ENCODE peak calls at places on chromosomes 6 and 20, in four cellular contexts. One of them, this sample, is unnamed.
A peak's percentile ranks its signal among the peaks of the same experiment; 100 is the strongest.

GRCh38 chr20:41308726-41309413 is 8.7 kb downstream of the ZHX3 start:
- DNase-seq in AG04450: no peak
- DNase-seq in MM.1S: no peak
- DNase-seq in BE2C: no peak
- DNase-seq in this sample: no peak

GRCh38 chr20:10179574-10180298 is 38.9 kb upstream of the SNAP25 start:
- DNase-seq in MM.1S: no peak
- DNase-seq in AG04450: no peak
- DNase-seq in BE2C: peak; percentile 27
- DNase-seq in this sample: no peak

GRCh38 chr6:74087898-74088297 is 391.9 kb downstream of the CD109 start:
- DNase-seq in MM.1S: no peak
- DNase-seq in BE2C: no peak
- DNase-seq in AG04450: peak; percentile 41
- DNase-seq in this sample: no peak

GRCh38 chr6:146997062-146997461 is 207.2 kb upstream of the STXBP5 start:
- DNase-seq in MM.1S: no peak
- DNase-seq in AG04450: peak; percentile 51
- DNase-seq in BE2C: no peak
- DNase-seq in this sample: no peak

GRCh38 chr6:112203577-112204349 is 50.6 kb downstream of the LAMA4 start:
- DNase-seq in MM.1S: peak; percentile 44
- DNase-seq in AG04450: no peak
- DNase-seq in BE2C: no peak
- DNase-seq in this sample: no peak

GRCh38 chr6:20497200-20497820 is 36.9 kb upstream of the CDKAL1 start:
- DNase-seq in BE2C: no peak
- DNase-seq in MM.1S: no peak
- DNase-seq in AG04450: peak; percentile 62
- DNase-seq in this sample: no peak

GRCh38 chr6:38773338-38773737 is 58.2 kb downstream of the DNAH8 start:
- DNase-seq in MM.1S: peak; percentile 24
- DNase-seq in AG04450: no peak
- DNase-seq in BE2C: peak; percentile 41
- DNase-seq in this sample: no peak

GRCh38 chr6:46612645-46613044 is 40.0 kb downstream of the CYP39A1 start:
- DNase-seq in MM.1S: no peak
- DNase-seq in AG04450: no peak
- DNase-seq in BE2C: no peak
- DNase-seq in this sample: no peak

GRCh38 chr6:36735110-36735971 is 37.7 kb downstream of the RAB44 start:
- DNase-seq in AG04450: peak; percentile 63
- DNase-seq in MM.1S: no peak
- DNase-seq in BE2C: no peak
- DNase-seq in this sample: peak; percentile 75

GRCh38 chr20:13348301-13349239 is 127.5 kb downstream of the ISM1 start:
- DNase-seq in MM.1S: no peak
- DNase-seq in AG04450: no peak
- DNase-seq in BE2C: no peak
- DNase-seq in this sample: no peak

GRCh38 chr20:57092112-57092899 is 174.1 kb downstream of the BMP7 start:
- DNase-seq in MM.1S: peak; percentile 70
- DNase-seq in BE2C: peak; percentile 71
- DNase-seq in AG04450: no peak
- DNase-seq in this sample: peak; percentile 47

GRCh38 chr6:3421763-3422456 is 34.9 kb downstream of the SLC22A23 start:
- DNase-seq in BE2C: no peak
- DNase-seq in AG04450: no peak
- DNase-seq in MM.1S: no peak
- DNase-seq in this sample: no peak

GRCh38 chr6:23394699-23395098 is 731.3 kb upstream of the NRSN1 start:
- DNase-seq in BE2C: no peak
- DNase-seq in MM.1S: no peak
- DNase-seq in AG04450: no peak
- DNase-seq in this sample: no peak

GRCh38 chr6:26501482-26501986 is 1.4 kb downstream of the BTN1A1 start:
- DNase-seq in MM.1S: no peak
- DNase-seq in AG04450: no peak
- DNase-seq in BE2C: peak; percentile 43
- DNase-seq in this sample: no peak

GRCh38 chr6:12957321-12958051 is 240.9 kb downstream of the PHACTR1 start:
- DNase-seq in MM.1S: peak; percentile 25
- DNase-seq in AG04450: peak; percentile 3
- DNase-seq in BE2C: no peak
- DNase-seq in this sample: peak; percentile 32

GRCh38 chr20:1373036-1373435 is 19.8 kb downstream of the FKBP1A start:
- DNase-seq in AG04450: no peak
- DNase-seq in MM.1S: no peak
- DNase-seq in BE2C: no peak
- DNase-seq in this sample: no peak

GRCh38 chr6:105346052-105346451 is 56.8 kb downstream of the PREP start:
- DNase-seq in AG04450: peak; percentile 79
- DNase-seq in MM.1S: no peak
- DNase-seq in BE2C: no peak
- DNase-seq in this sample: no peak

GRCh38 chr20:60634773-60635172 is 617.3 kb upstream of the CDH4 start:
- DNase-seq in AG04450: no peak
- DNase-seq in BE2C: no peak
- DNase-seq in MM.1S: no peak
- DNase-seq in this sample: no peak

GRCh38 chr20:24462461-24463010 is 6.9 kb upstream of the SYNDIG1 start:
- DNase-seq in BE2C: no peak
- DNase-seq in AG04450: no peak
- DNase-seq in MM.1S: peak; percentile 92
- DNase-seq in this sample: no peak

GRCh38 chr20:24469116-24470030 is at the start of gene SYNDIG1:
- DNase-seq in AG04450: no peak
- DNase-seq in BE2C: peak; percentile 35
- DNase-seq in MM.1S: peak; percentile 62
- DNase-seq in this sample: no peak

GRCh38 chr20:24468401-24469115 is 871 bp upstream of the SYNDIG1 start:
- DNase-seq in MM.1S: no peak
- DNase-seq in BE2C: no peak
- DNase-seq in AG04450: no peak
- DNase-seq in this sample: no peak

GRCh38 chr20:24465168-24465567 is 4.3 kb upstream of the SYNDIG1 start:
- DNase-seq in BE2C: no peak
- DNase-seq in MM.1S: no peak
- DNase-seq in AG04450: no peak
- DNase-seq in this sample: no peak

GRCh38 chr20:24465730-24466129 is 3.7 kb upstream of the SYNDIG1 start:
- DNase-seq in MM.1S: no peak
- DNase-seq in BE2C: no peak
- DNase-seq in AG04450: no peak
- DNase-seq in this sample: no peak
- H3K27me3 ChIP-seq in MM.1S: no peaks in the 10 kb centered on the region
- H3K27me3 ChIP-seq in BE2C: peaks cover 32% of the 10 kb centered on the region
- H3K27me3 ChIP-seq in AG04450: peaks cover 29% of the 10 kb centered on the region
- H3K27me3 ChIP-seq in this sample: peaks cover 12% of the 10 kb centered on the region

GRCh38 chr6:131948692-131949614 is 2.2 kb downstream of the CCN2 start:
- DNase-seq in BE2C: no peak
- DNase-seq in AG04450: peak; percentile 74
- DNase-seq in MM.1S: no peak
- DNase-seq in this sample: no peak

GRCh38 chr6:131949615-131949908 is 1.6 kb downstream of the CCN2 start:
- DNase-seq in BE2C: no peak
- DNase-seq in AG04450: peak; percentile 78
- DNase-seq in MM.1S: no peak
- DNase-seq in this sample: no peak

GRCh38 chr6:131949909-131950766 is 1.0 kb downstream of the CCN2 start:
- DNase-seq in MM.1S: peak; percentile 56
- DNase-seq in AG04450: peak; percentile 87
- DNase-seq in BE2C: peak; percentile 69
- DNase-seq in this sample: peak; percentile 72

GRCh38 chr6:131951576-131952230 is 531 bp upstream of the CCN2 start:
- DNase-seq in BE2C: no peak
- DNase-seq in AG04450: no peak
- DNase-seq in MM.1S: no peak
- DNase-seq in this sample: no peak

GRCh38 chr6:131950767-131951575 is at the start of gene CCN2:
- DNase-seq in BE2C: peak; percentile 13
- DNase-seq in AG04450: peak; percentile 99
- DNase-seq in MM.1S: peak; percentile 54
- DNase-seq in this sample: peak; percentile 68
- TF ChIP-seq CTCF in BE2C: no peak
- TF ChIP-seq CTCF in AG04450: no peak
- TF ChIP-seq CTCF in MM.1S: no peak
- TF ChIP-seq CTCF in this sample: no peak

DNA sequence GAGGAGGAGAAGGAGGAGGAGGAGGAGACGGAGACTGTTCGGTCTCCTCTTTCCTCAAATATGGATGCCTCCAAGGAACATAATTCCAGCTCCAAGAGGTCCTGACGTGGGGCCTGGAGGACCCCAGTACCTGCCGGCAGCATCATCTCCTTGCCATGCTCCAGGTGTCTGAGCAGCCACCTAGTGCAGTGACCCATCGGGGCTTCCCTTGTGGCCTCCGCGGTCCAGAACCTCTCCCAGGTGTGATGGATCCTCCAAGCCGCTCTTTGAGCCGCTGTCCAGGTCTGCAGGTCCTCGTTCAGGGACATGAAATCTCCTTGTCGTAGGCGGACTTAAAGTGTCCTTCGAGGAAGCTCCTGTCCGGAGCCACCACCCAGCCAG is 35.8 kb upstream of the HLA-C start:
- DNase-seq in BE2C: no peak
- DNase-seq in MM.1S: no peak
- DNase-seq in AG04450: no peak
- DNase-seq in this sample: no peak
- H3K27me3 ChIP-seq in BE2C: peaks cover 20% of the 10 kb centered on the region
- H3K27me3 ChIP-seq in MM.1S: no peaks in the 10 kb centered on the region
- H3K27me3 ChIP-seq in AG04450: peaks cover 35% of the 10 kb centered on the region
- H3K27me3 ChIP-seq in this sample: no peaks in the 10 kb centered on the region

GRCh38 chr20:39659010-39659409 is 696.9 kb downstream of the DHX35 start:
- DNase-seq in BE2C: no peak
- DNase-seq in AG04450: no peak
- DNase-seq in MM.1S: no peak
- DNase-seq in this sample: no peak
- TF ChIP-seq CTCF in BE2C: no peak
- TF ChIP-seq CTCF in AG04450: no peak
- TF ChIP-seq CTCF in MM.1S: no peak
- TF ChIP-seq CTCF in this sample: no peak